ENCODE peak calls at places on chromosomes 11 and 22, in ten cellular contexts. One of them, this sample, is unnamed.

GRCh38 chr11:111528557-111528956 is 12.0 kb upstream of the LAYN start:
- DNase-seq in lower lobe of right lung: no peak
- DNase-seq in thyroid gland: no peak
- DNase-seq in right lobe of liver: no peak
- DNase-seq in ovary: no peak
- DNase-seq in ascending aorta: no peak
- DNase-seq in PC-3: peak
- DNase-seq in heart left ventricle: no peak
- DNase-seq in endodermal cell: no peak
- DNase-seq in dorsolateral prefrontal cortex: no peak
- DNase-seq in this sample: no peak

GRCh38 chr11:112253605-112254242 is 6.9 kb downstream of the PLET1 start:
- DNase-seq in lower lobe of right lung: no peak
- DNase-seq in thyroid gland: no peak
- DNase-seq in right lobe of liver: no peak
- DNase-seq in ovary: no peak
- DNase-seq in ascending aorta: no peak
- DNase-seq in PC-3: no peak
- DNase-seq in heart left ventricle: no peak
- DNase-seq in endodermal cell: no peak
- DNase-seq in dorsolateral prefrontal cortex: no peak
- DNase-seq in this sample: no peak

GRCh38 chr22:49350441-49351121 is 477.1 kb downstream of the BRD1 start:
- DNase-seq in lower lobe of right lung: peak
- DNase-seq in thyroid gland: no peak
- DNase-seq in right lobe of liver: no peak
- DNase-seq in ovary: no peak
- DNase-seq in ascending aorta: peak
- DNase-seq in PC-3: no peak
- DNase-seq in heart left ventricle: no peak
- DNase-seq in endodermal cell: peak
- DNase-seq in dorsolateral prefrontal cortex: no peak
- DNase-seq in this sample: no peak

GRCh38 chr11:18461909-18462308 is 6.3 kb downstream of the LDHAL6A start:
- DNase-seq in lower lobe of right lung: no peak
- DNase-seq in thyroid gland: no peak
- DNase-seq in right lobe of liver: no peak
- DNase-seq in ovary: no peak
- DNase-seq in ascending aorta: no peak
- DNase-seq in PC-3: no peak
- DNase-seq in heart left ventricle: no peak
- DNase-seq in endodermal cell: no peak
- DNase-seq in dorsolateral prefrontal cortex: no peak
- DNase-seq in this sample: no peak

GRCh38 chr22:40352763-40353162 is 6.5 kb downstream of the ADSL start:
- DNase-seq in lower lobe of right lung: no peak
- DNase-seq in thyroid gland: no peak
- DNase-seq in right lobe of liver: no peak
- DNase-seq in ovary: no peak
- DNase-seq in ascending aorta: no peak
- DNase-seq in PC-3: no peak
- DNase-seq in heart left ventricle: no peak
- DNase-seq in endodermal cell: no peak
- DNase-seq in dorsolateral prefrontal cortex: no peak
- DNase-seq in this sample: no peak

GRCh38 chr11:45333506-45333971 is 47.4 kb upstream of the SYT13 start:
- DNase-seq in lower lobe of right lung: no peak
- DNase-seq in thyroid gland: peak
- DNase-seq in right lobe of liver: no peak
- DNase-seq in ovary: peak
- DNase-seq in ascending aorta: no peak
- DNase-seq in PC-3: peak
- DNase-seq in heart left ventricle: peak
- DNase-seq in endodermal cell: peak
- DNase-seq in dorsolateral prefrontal cortex: no peak
- DNase-seq in this sample: peak

GRCh38 chr22:24190566-24191208 is 9.4 kb downstream of the SUSD2 start:
- DNase-seq in lower lobe of right lung: no peak
- DNase-seq in thyroid gland: no peak
- DNase-seq in right lobe of liver: peak
- DNase-seq in ovary: no peak
- DNase-seq in ascending aorta: peak
- DNase-seq in PC-3: no peak
- DNase-seq in heart left ventricle: no peak
- DNase-seq in endodermal cell: no peak
- DNase-seq in dorsolateral prefrontal cortex: no peak
- DNase-seq in this sample: no peak

GRCh38 chr11:107810875-107811274 is 47.7 kb downstream of the SLC35F2 start:
- DNase-seq in lower lobe of right lung: no peak
- DNase-seq in thyroid gland: no peak
- DNase-seq in right lobe of liver: no peak
- DNase-seq in ovary: no peak
- DNase-seq in ascending aorta: no peak
- DNase-seq in PC-3: no peak
- DNase-seq in heart left ventricle: no peak
- DNase-seq in endodermal cell: no peak
- DNase-seq in dorsolateral prefrontal cortex: no peak
- DNase-seq in this sample: no peak

GRCh38 chr11:48307760-48308386 is 1.9 kb downstream of the OR4S1 start:
- DNase-seq in lower lobe of right lung: no peak
- DNase-seq in thyroid gland: peak
- DNase-seq in right lobe of liver: no peak
- DNase-seq in ovary: no peak
- DNase-seq in ascending aorta: no peak
- DNase-seq in PC-3: peak
- DNase-seq in heart left ventricle: peak
- DNase-seq in endodermal cell: peak
- DNase-seq in dorsolateral prefrontal cortex: peak
- DNase-seq in this sample: peak

GRCh38 chr11:70819022-70819421 is 420.7 kb downstream of the CTTN start:
- DNase-seq in lower lobe of right lung: no peak
- DNase-seq in thyroid gland: no peak
- DNase-seq in right lobe of liver: no peak
- DNase-seq in ovary: no peak
- DNase-seq in ascending aorta: no peak
- DNase-seq in PC-3: no peak
- DNase-seq in heart left ventricle: no peak
- DNase-seq in endodermal cell: no peak
- DNase-seq in dorsolateral prefrontal cortex: no peak
- DNase-seq in this sample: no peak

GRCh38 chr11:93532285-93532789 is 10.9 kb downstream of the SMCO4 start:
- DNase-seq in lower lobe of right lung: no peak
- DNase-seq in thyroid gland: no peak
- DNase-seq in right lobe of liver: no peak
- DNase-seq in ovary: no peak
- DNase-seq in ascending aorta: no peak
- DNase-seq in PC-3: no peak
- DNase-seq in heart left ventricle: no peak
- DNase-seq in endodermal cell: no peak
- DNase-seq in dorsolateral prefrontal cortex: no peak
- DNase-seq in this sample: no peak

GRCh38 chr11:74755395-74755995 is 6.8 kb downstream of the RNF169 start:
- DNase-seq in lower lobe of right lung: no peak
- DNase-seq in thyroid gland: no peak
- DNase-seq in right lobe of liver: no peak
- DNase-seq in ovary: no peak
- DNase-seq in ascending aorta: no peak
- DNase-seq in PC-3: no peak
- DNase-seq in heart left ventricle: no peak
- DNase-seq in endodermal cell: peak
- DNase-seq in dorsolateral prefrontal cortex: no peak
- DNase-seq in this sample: no peak

GRCh38 chr22:40218723-40219294 is 41.1 kb downstream of the TNRC6B start:
- DNase-seq in lower lobe of right lung: no peak
- DNase-seq in thyroid gland: no peak
- DNase-seq in right lobe of liver: no peak
- DNase-seq in ovary: no peak
- DNase-seq in ascending aorta: no peak
- DNase-seq in PC-3: no peak
- DNase-seq in heart left ventricle: no peak
- DNase-seq in endodermal cell: no peak
- DNase-seq in dorsolateral prefrontal cortex: no peak
- DNase-seq in this sample: no peak

GRCh38 chr11:1532606-1533341 is 39.3 kb downstream of the DUSP8 start:
- DNase-seq in lower lobe of right lung: no peak
- DNase-seq in thyroid gland: no peak
- DNase-seq in right lobe of liver: no peak
- DNase-seq in ovary: no peak
- DNase-seq in ascending aorta: no peak
- DNase-seq in PC-3: no peak
- DNase-seq in heart left ventricle: peak
- DNase-seq in endodermal cell: no peak
- DNase-seq in dorsolateral prefrontal cortex: peak
- DNase-seq in this sample: no peak
- H3K27ac ChIP-seq in lower lobe of right lung: no peak
- H3K27ac ChIP-seq in thyroid gland: no peak
- H3K27ac ChIP-seq in right lobe of liver: no peak
- H3K27ac ChIP-seq in ovary: no peak
- H3K27ac ChIP-seq in ascending aorta: peak
- H3K27ac ChIP-seq in PC-3: no peak
- H3K27ac ChIP-seq in heart left ventricle: peak
- H3K27ac ChIP-seq in endodermal cell: peak
- H3K27ac ChIP-seq in dorsolateral prefrontal cortex: peak
- H3K27ac ChIP-seq in this sample: no peak

GRCh38 chr22:22401381-22401780 is 107.2 kb downstream of the ZNF280B start:
- DNase-seq in lower lobe of right lung: no peak
- DNase-seq in thyroid gland: no peak
- DNase-seq in right lobe of liver: no peak
- DNase-seq in ovary: no peak
- DNase-seq in ascending aorta: no peak
- DNase-seq in PC-3: no peak
- DNase-seq in heart left ventricle: no peak
- DNase-seq in endodermal cell: no peak
- DNase-seq in dorsolateral prefrontal cortex: no peak
- DNase-seq in this sample: no peak

GRCh38 chr22:22400964-22401363 is 107.6 kb downstream of the ZNF280B start:
- DNase-seq in lower lobe of right lung: no peak
- DNase-seq in thyroid gland: no peak
- DNase-seq in right lobe of liver: no peak
- DNase-seq in ovary: no peak
- DNase-seq in ascending aorta: no peak
- DNase-seq in PC-3: no peak
- DNase-seq in heart left ventricle: no peak
- DNase-seq in endodermal cell: peak
- DNase-seq in dorsolateral prefrontal cortex: no peak
- DNase-seq in this sample: no peak

GRCh38 chr22:22398530-22399327 is 109.8 kb downstream of the ZNF280B start:
- DNase-seq in lower lobe of right lung: no peak
- DNase-seq in thyroid gland: no peak
- DNase-seq in right lobe of liver: no peak
- DNase-seq in ovary: no peak
- DNase-seq in ascending aorta: no peak
- DNase-seq in PC-3: no peak
- DNase-seq in heart left ventricle: no peak
- DNase-seq in endodermal cell: peak
- DNase-seq in dorsolateral prefrontal cortex: no peak
- DNase-seq in this sample: no peak

GRCh38 chr22:22397875-22398524 is 110.5 kb downstream of the ZNF280B start:
- DNase-seq in lower lobe of right lung: no peak
- DNase-seq in thyroid gland: no peak
- DNase-seq in right lobe of liver: no peak
- DNase-seq in ovary: no peak
- DNase-seq in ascending aorta: no peak
- DNase-seq in PC-3: no peak
- DNase-seq in heart left ventricle: peak
- DNase-seq in endodermal cell: peak
- DNase-seq in dorsolateral prefrontal cortex: no peak
- DNase-seq in this sample: no peak

GRCh38 chr22:22400099-22400498 is 108.4 kb downstream of the ZNF280B start:
- DNase-seq in lower lobe of right lung: no peak
- DNase-seq in thyroid gland: no peak
- DNase-seq in right lobe of liver: no peak
- DNase-seq in ovary: no peak
- DNase-seq in ascending aorta: no peak
- DNase-seq in PC-3: no peak
- DNase-seq in heart left ventricle: no peak
- DNase-seq in endodermal cell: peak
- DNase-seq in dorsolateral prefrontal cortex: no peak
- DNase-seq in this sample: no peak
- TF ChIP-seq CTCF in lower lobe of right lung: no peak
- TF ChIP-seq CTCF in thyroid gland: no peak
- TF ChIP-seq CTCF in right lobe of liver: no peak
- TF ChIP-seq CTCF in ovary: no peak
- TF ChIP-seq CTCF in ascending aorta: no peak
- TF ChIP-seq CTCF in PC-3: no peak
- TF ChIP-seq CTCF in heart left ventricle: no peak
- TF ChIP-seq CTCF in endodermal cell: peak
- TF ChIP-seq CTCF in dorsolateral prefrontal cortex: no peak
- TF ChIP-seq CTCF in this sample: no peak

GRCh38 chr11:22342599-22343138 is 4.5 kb downstream of the SLC17A6 start:
- DNase-seq in lower lobe of right lung: no peak
- DNase-seq in thyroid gland: no peak
- DNase-seq in right lobe of liver: no peak
- DNase-seq in ovary: no peak
- DNase-seq in ascending aorta: no peak
- DNase-seq in PC-3: no peak
- DNase-seq in heart left ventricle: no peak
- DNase-seq in endodermal cell: peak
- DNase-seq in dorsolateral prefrontal cortex: no peak
- DNase-seq in this sample: no peak
- H3K4me3 ChIP-seq in lower lobe of right lung: no peak
- H3K4me3 ChIP-seq in thyroid gland: no peak
- H3K4me3 ChIP-seq in right lobe of liver: no peak
- H3K4me3 ChIP-seq in ovary: no peak
- H3K4me3 ChIP-seq in ascending aorta: no peak
- H3K4me3 ChIP-seq in PC-3: no peak
- H3K4me3 ChIP-seq in heart left ventricle: no peak
- H3K4me3 ChIP-seq in endodermal cell: peak
- H3K4me3 ChIP-seq in dorsolateral prefrontal cortex: no peak
- H3K4me3 ChIP-seq in this sample: no peak

DNA sequence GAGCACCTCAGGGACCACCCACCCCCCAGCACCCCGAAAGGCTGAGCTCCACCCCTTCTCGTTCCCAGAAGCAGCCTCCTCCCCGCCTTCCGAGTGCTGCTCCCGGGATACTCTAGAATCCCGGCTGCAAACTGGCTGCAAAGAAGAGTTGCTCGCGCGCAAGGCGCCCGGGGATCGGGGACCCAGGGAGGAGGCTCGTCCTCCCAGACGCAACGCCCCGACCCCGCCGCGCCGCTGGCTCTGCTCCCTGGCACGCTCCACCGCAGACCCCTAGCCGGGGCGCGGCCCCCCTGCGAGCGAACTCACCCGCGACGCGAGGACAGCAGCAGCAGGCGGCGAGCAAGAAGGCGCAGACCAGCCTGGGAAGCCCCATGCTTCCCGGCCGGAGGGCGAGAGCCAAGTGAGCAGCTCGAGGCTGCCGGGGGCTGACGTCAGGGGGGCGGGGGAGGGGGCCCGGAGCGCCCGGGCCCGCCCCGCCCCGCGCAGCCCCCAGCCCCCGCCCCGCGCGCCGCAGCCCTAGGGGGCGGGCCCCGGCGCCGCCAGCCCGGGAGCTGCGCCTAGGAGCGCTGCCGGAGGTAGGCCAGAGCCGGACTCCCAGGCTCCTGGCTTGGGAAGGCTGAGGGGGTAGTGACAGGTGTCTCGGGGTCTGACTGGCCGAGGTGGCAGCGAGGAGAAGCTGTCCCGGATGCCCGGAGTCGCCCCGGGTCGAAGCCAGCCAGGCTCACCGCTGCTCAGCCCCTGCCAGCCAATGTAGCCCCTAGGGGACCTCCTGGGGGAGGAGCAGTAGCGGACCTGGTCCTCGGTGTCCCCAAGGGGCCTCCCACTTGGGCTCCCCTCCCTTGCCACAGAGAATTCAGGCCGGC is at the start of gene MCAM:
- DNase-seq in lower lobe of right lung: no peak
- DNase-seq in thyroid gland: no peak
- DNase-seq in right lobe of liver: peak
- DNase-seq in ovary: peak
- DNase-seq in ascending aorta: peak
- DNase-seq in PC-3: peak
- DNase-seq in heart left ventricle: peak
- DNase-seq in endodermal cell: peak
- DNase-seq in dorsolateral prefrontal cortex: no peak
- DNase-seq in this sample: peak
- H3K27ac ChIP-seq in lower lobe of right lung: peak
- H3K27ac ChIP-seq in thyroid gland: peak
- H3K27ac ChIP-seq in right lobe of liver: peak
- H3K27ac ChIP-seq in ovary: peak
- H3K27ac ChIP-seq in ascending aorta: peak
- H3K27ac ChIP-seq in PC-3: peak
- H3K27ac ChIP-seq in heart left ventricle: peak
- H3K27ac ChIP-seq in endodermal cell: no peak
- H3K27ac ChIP-seq in dorsolateral prefrontal cortex: peak
- H3K27ac ChIP-seq in this sample: peak

This sample was measured in body of pancreas.